ENCODE peak calls at places on chromosomes 5 and 9, in five cellular contexts. A is tibial artery, Y is cardiac muscle cell, F is mucosa of descending colon, M is spleen. J is an unnamed sample. For H3K4me1, the result is how much of the 10 kb centered on the place peaks cover.

GRCh38 chr5:40386293-40386692 is 293.4 kb upstream of the PTGER4 start:
- DNase-seq in M (no peak), F (no peak), Y (no peak), A (no peak), J (no peak)

GRCh38 chr9:116549061-116549664 is 137.9 kb upstream of the TRIM32 start:
- DNase-seq in Y (peak), F (peak), M (no peak), A (peak), J (peak)

GRCh38 chr9:110069326-110070248 is 138.4 kb downstream of the C9orf152 start:
- DNase-seq in M (no peak), F (no peak), Y (peak), A (peak), J (peak)

GRCh38 chr5:15203376-15203775 is 296.6 kb upstream of the FBXL7 start:
- DNase-seq in Y (peak), F (no peak), A (no peak), M (no peak), J (no peak)

GRCh38 chr9:81078555-81078954 is 610.8 kb downstream of the TLE1 start:
- DNase-seq in A (no peak), Y (no peak), F (no peak), M (no peak), J (no peak)

GRCh38 chr5:1255081-1255561 is 29.9 kb downstream of the SLC6A18 start:
- DNase-seq in A (no peak), F (no peak), Y (no peak), M (no peak), J (no peak)

GRCh38 chr5:139457653-139458306 is 4.8 kb downstream of the ECSCR start:
- DNase-seq in M (peak), Y (no peak), F (no peak), A (no peak), J (peak)

GRCh38 chr9:112380771-112381181 is 868 bp downstream of the HSDL2 start:
- DNase-seq in Y (peak), A (no peak), F (no peak), M (no peak), J (no peak)

GRCh38 chr9:133771486-133772482 is 33.6 kb upstream of the SARDH start:
- DNase-seq in A (peak), Y (no peak), F (no peak), M (peak), J (peak)

GRCh38 chr9:38687389-38687842 is 32.5 kb downstream of the FAM240B start:
- DNase-seq in A (no peak), F (peak), M (peak), Y (peak), J (peak)

GRCh38 chr5:173815571-173815970 is 72.6 kb upstream of the CPEB4 start:
- DNase-seq in A (no peak), M (no peak), Y (no peak), F (no peak), J (no peak)

GRCh38 chr5:4373051-4373450 is 767.1 kb upstream of the ADAMTS16 start:
- DNase-seq in Y (no peak), F (no peak), A (no peak), M (no peak), J (no peak)
- H3K4me1 ChIP-seq in Y (under half), F (under half), A (under half), M (under half), J (under half)

GRCh38 chr5:136309932-136310598 is 55.3 kb downstream of the TRPC7 start:
- DNase-seq in F (no peak), M (no peak), A (no peak), Y (no peak), J (no peak)

GRCh38 chr5:136309376-136309775 is 56.0 kb downstream of the TRPC7 start:
- DNase-seq in M (no peak), Y (no peak), A (no peak), F (no peak), J (no peak)

GRCh38 chr5:136308396-136308795 is 56.9 kb downstream of the TRPC7 start:
- DNase-seq in M (no peak), Y (peak), F (no peak), A (no peak), J (no peak)

GRCh38 chr5:136314302-136314701 is 51.0 kb downstream of the TRPC7 start:
- DNase-seq in M (no peak), Y (no peak), A (no peak), F (no peak), J (no peak)

DNA sequence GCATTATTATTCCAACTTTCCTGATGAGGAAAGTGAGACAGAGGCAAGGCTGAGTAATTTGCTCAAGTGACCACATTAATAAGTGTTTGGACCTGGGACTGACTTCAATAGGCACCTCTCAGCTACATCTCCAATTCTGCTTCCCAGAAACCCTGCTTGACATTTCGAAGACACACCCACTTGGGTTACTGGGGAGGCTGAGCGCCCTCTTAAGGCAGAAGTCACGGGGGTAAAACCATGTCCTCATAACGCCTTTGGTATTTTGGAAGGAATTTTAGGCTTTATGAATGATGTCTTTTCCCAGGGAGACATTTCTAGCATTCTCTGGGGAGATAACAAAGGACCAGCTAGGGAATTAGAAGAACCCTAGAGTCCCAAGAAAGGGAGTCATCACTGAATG is 53.3 kb downstream of the TRPC7 start:
- DNase-seq in F (no peak), Y (no peak), A (no peak), M (no peak), J (no peak)
- H3K4me1 ChIP-seq in F (under half), Y (under half), A (under half), M (under half), J (under half)

GRCh38 chr9:136111910-136112309 is 6.8 kb downstream of the TMEM250 start:
- DNase-seq in Y (no peak), F (no peak), A (no peak), M (no peak), J (no peak)
- H3K4me1 ChIP-seq in Y (under half), F (under half), A (under half), M (half or more), J (under half)

DNA sequence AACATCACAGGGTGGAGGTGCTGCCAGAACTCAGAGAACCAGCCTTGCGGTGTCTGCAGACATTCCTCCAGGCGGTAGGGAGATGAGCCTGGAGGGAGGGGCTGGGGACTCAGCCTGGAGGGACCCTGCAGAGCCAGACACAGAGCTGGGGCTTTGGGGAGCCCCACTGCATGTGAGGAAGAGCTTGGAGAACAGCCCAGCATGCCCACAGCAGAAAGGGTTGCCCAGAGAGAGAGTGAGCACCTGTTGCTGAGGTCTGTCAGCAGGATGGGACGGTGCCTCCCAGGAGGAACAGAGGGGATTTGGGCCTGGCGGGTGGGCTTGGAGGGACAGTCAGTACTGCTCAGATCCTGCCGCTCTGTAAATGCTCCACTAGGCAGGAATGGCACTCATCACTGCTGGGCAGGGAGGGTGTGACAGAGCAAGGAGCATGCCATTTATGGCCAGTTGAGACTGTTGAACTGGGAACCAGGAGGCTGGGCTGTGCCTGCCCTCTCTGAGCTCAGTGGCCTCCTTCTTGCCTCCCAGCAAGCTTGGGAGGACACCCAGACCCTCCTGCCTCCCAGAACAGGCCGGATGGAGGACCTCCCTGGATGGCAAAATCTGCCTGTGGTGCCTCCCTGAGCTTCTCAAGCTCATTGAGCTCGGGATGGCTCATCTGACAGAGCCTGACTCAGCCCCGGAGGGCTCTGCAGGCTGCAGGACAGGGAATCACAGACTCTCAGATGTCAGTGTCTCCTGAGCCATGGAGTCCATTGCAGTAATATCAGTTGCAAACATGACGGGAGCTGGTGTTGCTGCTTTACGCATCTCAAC is 828 bp upstream of the HRCT1 start:
- DNase-seq in M (no peak), F (peak), A (peak), Y (no peak), J (no peak)
- H3K4me1 ChIP-seq in M (half or more), F (half or more), A (under half), Y (under half), J (half or more)

GRCh38 chr5:127031147-127031862 is 947 bp upstream of the MARCHF3 start:
- DNase-seq in Y (no peak), A (peak), F (no peak), M (peak), J (no peak)

GRCh38 chr5:127027539-127027938 is 2.8 kb downstream of the MARCHF3 start:
- DNase-seq in A (no peak), M (no peak), Y (no peak), F (no peak), J (no peak)

GRCh38 chr5:127029513-127030258 is 672 bp downstream of the MARCHF3 start:
- DNase-seq in M (peak), F (peak), Y (peak), A (peak), J (peak)

GRCh38 chr5:127030259-127031146 is at the start of gene MARCHF3:
- DNase-seq in M (peak), F (peak), A (peak), Y (peak), J (peak)

DNA sequence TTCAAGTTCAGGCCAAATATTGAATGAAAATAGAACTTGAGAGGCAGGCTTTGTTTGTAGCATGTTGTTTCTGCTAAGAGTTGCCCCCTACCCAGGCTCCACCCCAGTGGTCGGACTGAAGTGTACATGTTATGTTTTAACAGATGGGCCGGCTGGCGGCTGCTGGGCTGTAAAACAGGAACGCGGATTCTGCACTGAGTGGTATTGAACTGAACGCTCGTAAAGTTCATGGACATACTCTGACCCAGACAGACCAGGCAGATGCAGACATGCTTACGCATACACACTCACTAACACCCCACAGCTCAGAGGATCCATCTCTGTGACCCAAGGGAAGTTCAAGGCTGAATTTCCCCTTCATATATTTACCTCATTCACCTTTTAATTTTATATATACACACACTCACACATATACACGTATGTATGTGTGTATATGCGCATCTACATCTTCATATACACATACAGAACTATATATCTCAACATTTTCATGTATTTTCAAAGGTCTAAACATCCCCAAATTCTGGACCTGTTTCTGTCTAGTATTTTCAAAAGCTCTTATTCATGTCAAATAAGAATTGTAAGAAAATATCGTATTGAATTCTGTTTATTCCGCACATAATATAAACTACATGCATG is 1.4 kb downstream of the MARCHF3 start:
- DNase-seq in A (no peak), F (peak), M (no peak), Y (peak), J (no peak)
- H3K4me1 ChIP-seq in A (under half), F (under half), M (under half), Y (under half), J (under half)

J was measured in sigmoid colon.